ENCODE peak calls at places on chromosomes 11 and 22, in five cellular contexts. M is fibroblast of lung; T is effector memory CD4-positive, alpha-beta T cell; F is AG09309; H is SK-N-SH. U is an unnamed sample.

GRCh38 chr11:125069796-125070195 is 6.7 kb downstream of the SLC37A2 start:
- DNase-seq in F (no peak), H (no peak), T (no peak), M (peak), U (no peak)

GRCh38 chr11:103610435-103610834 is 426.0 kb upstream of the DDI1 start:
- DNase-seq in M (peak), H (no peak), T (no peak), F (no peak), U (no peak)

GRCh38 chr11:87967459-87967858 is 207.8 kb downstream of the RAB38 start:
- DNase-seq in M (no peak), F (no peak), T (no peak), H (no peak), U (no peak)

GRCh38 chr11:65606876-65607613 is 7.0 kb downstream of the MAP3K11 start:
- DNase-seq in F (peak), H (peak), T (no peak), M (peak), U (peak)

GRCh38 chr11:134226806-134227325 is 2.4 kb downstream of the VPS26B start:
- DNase-seq in F (no peak), H (no peak), T (no peak), M (no peak), U (no peak)

GRCh38 chr11:20964985-20965384 is 295.6 kb downstream of the NELL1 start:
- DNase-seq in M (no peak), F (no peak), H (no peak), T (no peak), U (no peak)

GRCh38 chr11:119594639-119595249 is 134.3 kb downstream of the NECTIN1 start:
- DNase-seq in T (no peak), F (no peak), H (no peak), M (peak), U (peak)

GRCh38 chr11:13343931-13344717 is 66.5 kb downstream of the BMAL1 start:
- DNase-seq in H (peak), T (peak), M (peak), F (peak), U (no peak)

GRCh38 chr22:29470159-29470855 is 9.7 kb upstream of the NEFH start:
- DNase-seq in T (peak), F (no peak), H (peak), M (peak), U (no peak)

GRCh38 chr11:16610213-16610737 is 128.2 kb upstream of the C11orf58 start:
- DNase-seq in T (no peak), F (no peak), H (no peak), M (no peak), U (no peak)

GRCh38 chr11:130829801-130830562 is 86.3 kb downstream of the SNX19 start:
- DNase-seq in T (no peak), M (peak), H (no peak), F (no peak), U (no peak)

GRCh38 chr11:27196040-27196897 is 155.7 kb downstream of the BBOX1 start:
- DNase-seq in F (no peak), M (no peak), H (no peak), T (no peak), U (no peak)

GRCh38 chr11:95445746-95446333 is 214.8 kb upstream of the SESN3 start:
- DNase-seq in H (no peak), F (no peak), M (no peak), T (no peak), U (no peak)

GRCh38 chr22:28761449-28761755 is 11.1 kb upstream of the CCDC117 start:
- DNase-seq in H (no peak), M (no peak), T (no peak), F (no peak), U (no peak)

GRCh38 chr11:131108780-131109179 is 192.5 kb upstream of the SNX19 start:
- DNase-seq in M (no peak), F (no peak), T (no peak), H (no peak), U (no peak)

GRCh38 chr22:31574015-31574670 is 77.8 kb downstream of the SFI1 start:
- DNase-seq in F (no peak), M (peak), T (no peak), H (no peak), U (peak)

GRCh38 chr22:48683640-48684039 is 1144.0 kb downstream of the BRD1 start:
- DNase-seq in M (no peak), T (no peak), F (no peak), H (no peak), U (no peak)

GRCh38 chr11:6925636-6926207 is 504 bp upstream of the ZNF215 start:
- DNase-seq in M (no peak), H (no peak), F (no peak), T (no peak), U (no peak)

GRCh38 chr11:69243496-69244200 is 50.3 kb upstream of the MYEOV start:
- DNase-seq in F (no peak), H (no peak), M (no peak), T (no peak), U (no peak)

GRCh38 chr11:27052668-27053067 is 12.1 kb downstream of the BBOX1 start:
- DNase-seq in F (no peak), T (no peak), M (no peak), H (no peak), U (no peak)

GRCh38 chr22:50671641-50672040 is 982 bp upstream of the SHANK3 start:
- DNase-seq in F (no peak), H (no peak), M (no peak), T (no peak), U (no peak)

GRCh38 chr11:37525336-37525735 is 927.3 kb upstream of the RAG2 start:
- DNase-seq in T (no peak), H (no peak), M (peak), F (no peak), U (no peak)

GRCh38 chr22:47567126-47567730 is 804.8 kb downstream of the TBC1D22A start:
- DNase-seq in T (no peak), H (no peak), F (no peak), M (no peak), U (no peak)

GRCh38 chr11:101407324-101407723 is 176.5 kb downstream of the TRPC6 start:
- DNase-seq in T (no peak), H (no peak), F (peak), M (no peak), U (no peak)

GRCh38 chr11:58832246-58832645 is 12.3 kb downstream of the GLYATL2 start:
- DNase-seq in M (no peak), F (no peak), T (no peak), H (no peak), U (no peak)

GRCh38 chr11:104968856-104969776 is 742 bp upstream of the CASP4 start:
- DNase-seq in H (no peak), T (no peak), F (no peak), M (peak), U (no peak)

GRCh38 chr22:17981497-17981896 is 42.9 kb downstream of the MICAL3 start:
- DNase-seq in T (no peak), M (no peak), H (no peak), F (no peak), U (no peak)

GRCh38 chr11:99154277-99154676 is 133.5 kb downstream of the CNTN5 start:
- DNase-seq in H (no peak), M (no peak), F (no peak), T (no peak), U (no peak)

GRCh38 chr11:57456960-57457642 is 3.2 kb upstream of the RTN4RL2 start:
- DNase-seq in T (peak), F (peak), H (peak), M (peak), U (no peak)

GRCh38 chr22:33354928-33355327 is 296.7 kb upstream of the SYN3 start:
- DNase-seq in H (no peak), F (no peak), T (no peak), M (no peak), U (no peak)

GRCh38 chr11:120515186-120515723 is 3.7 kb downstream of the GRIK4 start:
- DNase-seq in F (no peak), T (no peak), H (no peak), M (no peak), U (no peak)

GRCh38 chr11:8262552-8263108 is 1.0 kb downstream of the LMO1 start:
- DNase-seq in H (no peak), T (no peak), M (peak), F (no peak), U (peak)

GRCh38 chr11:8261316-8261715 is 2.4 kb downstream of the LMO1 start:
- DNase-seq in F (no peak), T (no peak), H (no peak), M (no peak), U (no peak)

GRCh38 chr11:8260202-8260996 is 3.3 kb downstream of the LMO1 start:
- DNase-seq in T (no peak), H (no peak), F (no peak), M (no peak), U (no peak)

GRCh38 chr11:8263109-8263768 is 439 bp downstream of the LMO1 start:
- DNase-seq in M (peak), T (no peak), H (peak), F (no peak), U (no peak)

DNA sequence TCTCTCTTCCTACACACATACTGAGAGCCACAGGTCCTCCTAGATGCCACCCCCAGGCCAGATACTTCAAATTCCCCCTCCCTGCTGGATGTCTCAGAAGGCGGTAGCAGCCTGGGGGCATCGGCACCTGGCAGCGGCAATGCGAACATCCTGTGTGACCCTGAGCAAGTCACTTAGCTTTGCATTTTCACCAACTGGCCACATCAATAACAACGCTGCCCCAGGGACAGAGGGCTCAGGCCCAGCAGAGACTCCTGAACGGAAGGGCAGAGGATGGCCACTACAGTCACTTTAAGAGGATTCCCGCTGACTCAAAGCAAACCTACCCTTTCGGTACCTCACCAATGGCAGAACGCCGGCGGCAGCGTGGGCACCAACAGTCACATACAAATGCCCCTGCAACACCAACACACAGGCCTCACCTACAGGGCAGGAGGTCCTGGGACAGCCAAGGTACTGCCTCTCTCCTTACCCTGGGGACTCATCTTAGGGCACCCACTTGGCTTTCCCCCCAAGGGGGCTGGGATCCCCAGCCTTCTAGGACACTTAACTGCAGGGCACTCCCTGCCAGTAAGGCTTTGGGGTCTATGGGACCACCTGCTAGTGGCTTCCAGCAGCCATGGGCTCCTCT is 1.6 kb downstream of the LMO1 start:
- DNase-seq in H (peak), M (no peak), T (no peak), F (no peak), U (no peak)
- H3K4me3 ChIP-seq in H (peak), M (peak), T (peak), F (no peak), U (peak)

GRCh38 chr22:20208713-20209310 is 58.0 kb upstream of the CCDC188 start:
- DNase-seq in M (no peak), H (no peak), T (no peak), F (no peak), U (no peak)

GRCh38 chr22:20206709-20207215 is 55.9 kb upstream of the CCDC188 start:
- DNase-seq in T (no peak), H (no peak), M (peak), F (no peak), U (no peak)

GRCh38 chr22:20205964-20206708 is 55.3 kb upstream of the CCDC188 start:
- DNase-seq in H (no peak), F (no peak), M (peak), T (peak), U (peak)

GRCh38 chr22:20205464-20205963 is 54.7 kb upstream of the CCDC188 start:
- DNase-seq in T (no peak), F (no peak), M (no peak), H (no peak), U (no peak)

DNA sequence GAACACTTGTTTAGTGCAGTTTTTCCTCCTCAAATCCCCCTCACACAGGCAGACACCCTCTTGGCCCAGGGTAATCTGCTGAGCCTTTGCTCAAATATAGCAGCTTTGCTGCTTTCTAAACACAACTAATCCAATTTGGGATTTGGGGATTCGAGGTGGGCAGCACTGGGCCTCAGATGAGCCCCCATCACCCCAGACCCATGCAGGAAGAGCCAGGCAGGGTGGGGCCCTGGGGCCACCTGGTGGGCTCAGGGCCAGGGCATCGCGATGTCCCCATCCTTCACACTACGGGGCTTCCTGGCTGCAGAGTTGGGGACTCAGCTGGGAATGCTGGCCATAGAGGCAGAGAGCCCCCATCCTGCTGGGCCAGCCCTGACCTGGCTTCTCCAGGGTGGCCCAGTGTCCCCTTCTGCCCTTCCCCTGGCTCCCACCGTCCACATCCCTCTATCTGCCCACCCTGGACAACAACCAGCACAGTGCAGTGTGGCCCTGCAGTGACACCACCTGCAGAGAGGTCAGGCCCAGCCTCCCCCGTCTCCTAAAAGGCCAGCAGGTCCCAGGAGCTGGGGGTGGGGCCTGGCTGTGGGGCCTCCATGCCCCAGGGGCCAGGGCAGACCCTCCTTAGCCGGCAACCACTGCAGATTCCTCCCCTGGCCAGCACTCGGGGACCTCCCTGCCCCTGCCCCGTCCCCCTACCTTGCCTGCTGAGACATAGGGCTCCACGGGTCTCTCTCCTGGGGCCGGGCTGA is 56.6 kb upstream of the CCDC188 start:
- DNase-seq in M (no peak), T (no peak), F (no peak), H (no peak), U (no peak)
- H3K4me3 ChIP-seq in M (peak), T (peak), F (no peak), H (no peak), U (peak)

DNA sequence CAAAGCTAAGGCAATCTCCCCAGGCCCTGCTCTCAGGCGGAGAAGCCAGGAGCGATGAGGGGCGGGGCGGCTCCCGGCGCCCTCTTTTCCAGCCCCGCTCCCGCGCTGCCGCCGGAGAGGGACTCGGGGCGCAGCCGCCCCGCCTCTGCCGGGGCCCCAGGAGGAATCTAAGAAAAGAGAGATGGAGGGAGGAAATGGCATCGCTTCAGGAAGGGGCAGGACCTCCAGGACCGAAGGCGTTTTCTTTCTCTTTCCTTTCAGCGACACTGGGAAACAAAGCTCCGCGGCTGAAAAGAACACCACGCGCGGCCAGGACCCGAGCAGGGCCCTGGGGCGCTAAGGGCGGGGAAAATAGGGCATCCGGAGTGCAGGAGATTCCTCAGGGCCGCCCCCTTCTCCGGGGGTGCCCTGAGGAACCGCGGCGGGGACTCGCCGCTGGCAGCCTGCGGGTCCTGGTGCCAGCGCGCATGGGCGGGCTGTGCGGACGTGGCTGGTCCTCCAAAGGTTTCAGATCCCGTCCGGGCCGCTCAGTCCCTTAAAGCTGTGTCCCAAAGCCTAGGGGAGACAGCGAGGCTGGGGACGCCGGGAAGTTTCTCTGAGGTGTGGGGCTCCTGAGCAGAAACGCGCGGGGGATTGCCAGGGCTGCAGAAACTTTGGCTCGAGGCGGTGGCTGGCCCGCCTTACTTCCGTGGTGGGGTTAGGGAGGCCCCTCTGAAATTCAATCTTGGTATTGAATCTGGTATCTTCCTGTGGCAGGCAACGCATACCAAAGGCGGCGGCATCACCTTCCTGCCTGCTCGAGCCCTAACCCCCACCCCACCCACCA is 2.8 kb upstream of the BSX start:
- DNase-seq in H (peak), T (no peak), M (peak), F (no peak), U (no peak)
- H3K4me3 ChIP-seq in H (peak), T (peak), M (peak), F (peak), U (peak)

DNA sequence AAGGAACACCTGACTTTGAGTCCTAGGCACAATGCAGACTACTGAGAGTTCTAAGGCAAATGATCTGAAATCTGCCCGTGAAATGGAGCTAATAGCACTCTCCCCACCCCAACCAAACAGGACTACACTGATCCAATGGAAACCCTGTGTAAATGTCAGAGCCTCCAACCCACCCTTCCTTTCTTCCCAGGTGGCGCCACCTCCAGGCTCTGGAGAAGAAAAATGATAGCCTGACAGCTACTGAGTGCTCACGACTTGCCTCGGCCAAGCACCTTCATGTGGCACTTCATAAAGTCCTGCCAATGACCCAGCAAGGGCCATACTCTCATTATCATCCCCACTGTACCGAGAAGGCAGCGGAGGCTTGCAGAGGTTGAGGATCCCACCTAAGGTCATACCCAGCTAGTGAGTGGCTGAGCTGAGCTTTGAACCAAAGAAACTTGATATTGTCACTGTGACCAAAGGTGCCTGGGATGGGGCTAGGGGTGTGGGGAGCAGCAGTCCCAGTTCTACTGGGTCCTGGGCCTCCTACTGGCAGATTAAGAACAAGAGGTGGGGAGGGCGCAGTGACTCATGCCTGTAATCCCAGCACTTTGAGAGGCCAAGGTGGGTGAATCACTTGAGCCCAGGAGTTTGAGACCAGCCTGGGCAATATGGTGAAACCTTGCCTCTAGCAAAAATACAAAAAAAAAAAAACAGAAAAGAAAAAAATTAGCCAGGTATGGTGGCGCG is 20.5 kb downstream of the TST start:
- DNase-seq in F (no peak), M (no peak), T (no peak), H (no peak), U (no peak)
- H3K4me3 ChIP-seq in F (no peak), M (no peak), T (no peak), H (no peak), U (no peak)

GRCh38 chr11:8807544-8808225 is 103.3 kb upstream of the AKIP1 start:
- DNase-seq in T (no peak), H (no peak), F (peak), M (peak), U (peak)
- H3K4me3 ChIP-seq in T (no peak), H (no peak), F (peak), M (peak), U (peak)

DNA sequence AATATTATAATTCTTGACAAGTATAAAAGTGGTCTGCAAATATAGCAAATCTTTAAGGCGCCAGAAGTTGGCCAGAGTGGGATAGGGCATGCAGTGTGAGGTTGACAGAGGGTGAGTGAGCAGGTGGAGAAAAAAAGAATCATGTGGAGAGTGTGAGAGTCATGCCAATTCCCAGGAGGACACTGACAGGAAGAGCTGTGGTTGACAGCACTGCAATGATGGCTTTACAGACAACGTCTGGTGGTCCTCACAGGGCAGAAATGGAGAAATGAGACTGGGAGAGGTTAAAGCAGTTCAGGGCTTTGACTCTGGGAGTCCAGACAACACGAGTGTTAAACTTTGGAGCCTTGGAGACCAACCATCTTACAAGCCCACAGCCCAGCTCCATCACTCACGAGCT is 34.9 kb downstream of the SERPIND1 start:
- DNase-seq in M (no peak), F (no peak), H (no peak), T (no peak), U (no peak)
- H3K4me3 ChIP-seq in M (no peak), F (no peak), H (no peak), T (no peak), U (no peak)